ENCODE peak calls at places on chromosomes 16 and 17, in nine cellular contexts. O, H, D, Q, X, N, C, T and W are unnamed samples.

GRCh38 chr16:58853830-58854229 is 119.7 kb upstream of the GOT2 start:
- DNase-seq in O (no peak), H (no peak), D (no peak), Q (no peak), X (no peak), N (no peak), C (no peak), T (no peak), W (no peak)

GRCh38 chr17:13030459-13031305 is 12.9 kb upstream of the ELAC2 start:
- DNase-seq in O (peak; percentile 49), H (no peak), D (peak; percentile 49), Q (peak; percentile 49), X (peak; percentile 67), N (no peak), C (peak; percentile 47), T (no peak), W (no peak)

GRCh38 chr16:13077816-13078215 is 176.4 kb downstream of the SHISA9 start:
- DNase-seq in O (no peak), H (no peak), D (no peak), Q (no peak), X (no peak), N (no peak), C (no peak), T (no peak), W (no peak)

GRCh38 chr17:78133971-78134898 is 3.7 kb downstream of the TMC8 start:
- DNase-seq in O (peak; percentile 79), H (peak; percentile 67), D (peak; percentile 79), Q (peak; percentile 36), X (peak; percentile 44), N (peak; percentile 70), C (peak; percentile 79), T (no peak), W (no peak)

GRCh38 chr17:9765302-9765701 is 26.1 kb downstream of the DHRS7C start:
- DNase-seq in O (no peak), H (no peak), D (no peak), Q (no peak), X (no peak), N (no peak), C (no peak), T (no peak), W (no peak)

GRCh38 chr17:45910667-45911066 is 16.3 kb downstream of the MAPT start:
- DNase-seq in O (no peak), H (no peak), D (no peak), Q (no peak), X (no peak), N (no peak), C (no peak), T (no peak), W (no peak)

GRCh38 chr17:76238847-76239537 is 1.3 kb downstream of the RNF157 start:
- DNase-seq in O (no peak), H (no peak), D (no peak), Q (no peak), X (no peak), N (no peak), C (no peak), T (no peak), W (no peak)

GRCh38 chr17:70121136-70121535 is 46.1 kb downstream of the KCNJ16 start:
- DNase-seq in O (no peak), H (no peak), D (no peak), Q (no peak), X (no peak), N (no peak), C (no peak), T (no peak), W (no peak)

GRCh38 chr17:50257574-50258224 is 16.6 kb upstream of the TMEM92 start:
- DNase-seq in O (peak; percentile 17), H (no peak), D (no peak), Q (no peak), X (no peak), N (no peak), C (no peak), T (no peak), W (no peak)

GRCh38 chr16:21197115-21197514 is 14.3 kb downstream of the ZP2 start:
- DNase-seq in O (no peak), H (no peak), D (no peak), Q (no peak), X (no peak), N (no peak), C (no peak), T (no peak), W (no peak)
- TF ChIP-seq CTCF in O (no peak), H (no peak), D (no peak), Q (no peak), X (no peak), N (no peak), C (no peak), T (no peak), W (no peak)

DNA sequence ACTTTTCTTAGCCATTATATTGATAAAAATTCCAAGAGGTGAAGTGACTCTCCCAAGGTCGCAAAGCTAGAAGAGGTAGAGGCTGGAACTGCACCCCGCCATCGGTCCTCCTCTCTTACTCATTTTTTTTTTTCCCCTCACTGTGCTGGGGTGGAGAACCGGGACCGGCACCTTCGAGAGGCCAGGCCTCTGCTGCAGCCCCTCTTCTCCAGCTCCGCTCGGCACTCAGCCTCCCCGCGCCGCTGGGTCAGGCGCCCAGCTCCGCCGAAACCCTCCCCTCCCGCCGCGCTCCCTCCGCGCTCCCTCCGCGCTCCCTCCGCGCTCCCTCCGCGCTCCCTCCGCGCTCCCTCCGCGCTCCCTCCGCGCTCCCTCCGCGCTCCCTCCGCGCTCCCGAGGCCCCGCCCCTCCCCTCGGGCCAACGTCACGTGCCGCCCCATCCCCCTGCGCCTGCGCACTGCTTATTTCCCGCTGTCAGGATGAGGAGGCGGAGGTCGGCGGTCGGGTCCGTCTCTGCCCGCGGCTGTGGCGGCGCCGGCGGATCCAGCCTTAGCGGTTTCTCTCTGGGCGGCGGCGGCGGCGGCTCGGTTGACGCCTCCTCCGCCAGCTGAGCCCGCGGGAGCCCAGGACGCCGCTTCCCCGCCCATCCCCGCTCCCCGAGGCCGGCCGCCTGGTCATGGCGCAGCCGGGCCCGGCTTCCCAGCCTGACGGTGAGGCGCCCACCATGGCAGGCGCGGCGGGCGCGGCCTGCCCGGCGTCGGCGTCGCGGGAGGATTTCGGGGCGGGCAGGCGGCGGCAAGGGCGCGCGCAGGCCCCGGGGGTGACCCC is at the start of gene RABEP1:
- DNase-seq in O (peak; percentile 95), H (peak; percentile 97), D (peak; percentile 69), Q (peak; percentile 93), X (peak; percentile 95), N (peak; percentile 64), C (peak; percentile 96), T (peak; percentile 23), W (no peak)
- TF ChIP-seq CTCF in O (no peak), H (peak; percentile 28), D (no peak), Q (no peak), X (peak; percentile 14), N (no peak), C (no peak), T (no peak), W (peak; percentile 18)

GRCh38 chr17:66989076-66989475 is 24.6 kb downstream of the CACNG4 start:
- DNase-seq in O (no peak), H (peak; percentile 0), D (no peak), Q (no peak), X (no peak), N (no peak), C (no peak), T (no peak), W (no peak)

GRCh38 chr17:66987059-66987616 is 22.6 kb downstream of the CACNG4 start:
- DNase-seq in O (no peak), H (no peak), D (no peak), Q (no peak), X (peak; percentile 18), N (no peak), C (no peak), T (no peak), W (no peak)

GRCh38 chr17:66986659-66987058 is 22.2 kb downstream of the CACNG4 start:
- DNase-seq in O (no peak), H (no peak), D (no peak), Q (no peak), X (no peak), N (no peak), C (no peak), T (no peak), W (no peak)

GRCh38 chr17:66989579-66989978 is 25.1 kb downstream of the CACNG4 start:
- DNase-seq in O (no peak), H (peak; percentile 1), D (no peak), Q (no peak), X (no peak), N (no peak), C (no peak), T (no peak), W (no peak)

GRCh38 chr17:66988069-66988798 is 23.7 kb downstream of the CACNG4 start:
- DNase-seq in O (no peak), H (peak; percentile 5), D (no peak), Q (no peak), X (no peak), N (no peak), C (no peak), T (no peak), W (no peak)
- TF ChIP-seq CTCF in O (no peak), H (no peak), D (no peak), Q (no peak), X (no peak), N (no peak), C (no peak), T (no peak), W (no peak)

GRCh38 chr16:70680495-70681381 is 5.1 kb downstream of the MTSS2 start:
- DNase-seq in O (no peak), H (peak; percentile 60), D (no peak), Q (no peak), X (no peak), N (no peak), C (no peak), T (no peak), W (no peak)

GRCh38 chr16:70681382-70682238 is 4.2 kb downstream of the MTSS2 start:
- DNase-seq in O (no peak), H (peak; percentile 45), D (no peak), Q (no peak), X (no peak), N (no peak), C (no peak), T (no peak), W (no peak)

GRCh38 chr16:70678898-70679652 is 6.8 kb downstream of the MTSS2 start:
- DNase-seq in O (no peak), H (peak; percentile 46), D (no peak), Q (no peak), X (no peak), N (no peak), C (no peak), T (no peak), W (no peak)

GRCh38 chr16:70678121-70678897 is 7.5 kb downstream of the MTSS2 start:
- DNase-seq in O (no peak), H (peak; percentile 49), D (no peak), Q (no peak), X (no peak), N (no peak), C (no peak), T (no peak), W (no peak)

DNA sequence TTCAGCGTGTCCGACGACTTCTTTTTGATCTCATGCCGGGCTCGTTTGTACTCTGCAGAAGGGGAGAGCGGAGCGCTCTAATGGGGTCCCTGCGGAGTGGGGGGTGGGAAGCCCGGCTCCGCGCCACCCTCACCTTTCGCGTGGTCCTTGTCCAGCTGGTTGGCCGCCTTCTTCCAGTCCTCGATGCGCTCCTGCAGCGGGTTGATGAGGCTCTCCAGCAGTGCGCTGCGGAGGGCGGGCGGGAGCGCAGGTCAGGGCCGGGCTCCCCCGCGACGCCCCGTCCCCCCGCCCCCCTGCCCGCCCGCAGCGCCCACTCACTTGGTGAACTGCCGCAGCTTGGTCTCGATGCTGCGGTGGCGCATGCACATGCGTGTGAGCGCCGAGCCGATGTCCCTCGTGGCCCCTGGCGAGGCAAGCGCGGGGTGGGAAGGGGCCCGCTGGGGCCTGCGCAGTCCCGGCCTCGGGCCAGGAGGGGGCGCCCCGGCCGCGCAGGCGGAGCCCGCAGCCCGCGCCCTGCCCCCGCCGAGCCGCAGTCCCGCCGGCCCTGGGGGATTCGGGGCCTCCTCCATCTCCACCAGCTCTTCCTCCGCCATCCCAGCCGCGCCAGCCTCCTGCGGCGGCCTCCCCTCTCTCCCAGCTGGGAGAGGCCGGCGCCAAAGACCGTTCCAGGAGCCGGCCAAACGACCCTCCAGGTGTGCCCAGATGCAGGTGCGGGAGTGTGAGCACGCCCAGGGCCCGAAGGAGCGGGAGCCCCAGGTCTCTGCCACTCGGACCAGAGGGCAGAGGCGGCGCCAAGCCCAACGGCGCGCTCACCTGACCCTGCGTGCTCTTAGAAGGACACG is 6.0 kb downstream of the MTSS2 start:
- DNase-seq in O (peak; percentile 80), H (peak; percentile 72), D (peak; percentile 54), Q (no peak), X (peak; percentile 37), N (no peak), C (no peak), T (no peak), W (no peak)
- TF ChIP-seq CTCF in O (peak; percentile 76), H (peak; percentile 58), D (peak; percentile 80), Q (peak; percentile 36), X (peak; percentile 37), N (no peak), C (no peak), T (peak; percentile 51), W (peak; percentile 18)